ENCODE peak calls at places on chromosomes 5 and 9, in eight cellular contexts. One of them, this sample, is unnamed. For H3K36me3 and H3K27me3, the result is how much of the 10 kb centered on the place peaks cover.

GRCh38 chr5:112411903-112412302 is 7.2 kb downstream of the EPB41L4A start:
- DNase-seq in tibial artery: no peak
- DNase-seq in heart left ventricle: no peak
- DNase-seq in cardiac muscle cell: no peak
- DNase-seq in GM23338: no peak
- DNase-seq in brain microvascular endothelial cell: no peak
- DNase-seq in ovary: no peak
- DNase-seq in neuronal stem cell: no peak
- DNase-seq in this sample: no peak

GRCh38 chr5:66932446-66932845 is 264.2 kb downstream of the CD180 start:
- DNase-seq in tibial artery: no peak
- DNase-seq in heart left ventricle: no peak
- DNase-seq in GM23338: no peak
- DNase-seq in brain microvascular endothelial cell: no peak
- DNase-seq in ovary: no peak
- DNase-seq in neuronal stem cell: no peak
- DNase-seq in cardiac muscle cell: peak
- DNase-seq in this sample: no peak

GRCh38 chr9:129111762-129112151 is 542 bp downstream of the PTPA start:
- DNase-seq in ovary: peak
- DNase-seq in brain microvascular endothelial cell: peak
- DNase-seq in cardiac muscle cell: peak
- DNase-seq in tibial artery: no peak
- DNase-seq in heart left ventricle: no peak
- DNase-seq in GM23338: peak
- DNase-seq in neuronal stem cell: no peak
- DNase-seq in this sample: peak

GRCh38 chr5:151288180-151288579 is 15.4 kb downstream of the SLC36A3 start:
- DNase-seq in neuronal stem cell: no peak
- DNase-seq in heart left ventricle: no peak
- DNase-seq in tibial artery: no peak
- DNase-seq in cardiac muscle cell: no peak
- DNase-seq in GM23338: peak
- DNase-seq in ovary: no peak
- DNase-seq in brain microvascular endothelial cell: no peak
- DNase-seq in this sample: no peak

GRCh38 chr5:120252839-120253238 is 211.3 kb upstream of the PRR16 start:
- DNase-seq in tibial artery: no peak
- DNase-seq in neuronal stem cell: no peak
- DNase-seq in ovary: peak
- DNase-seq in brain microvascular endothelial cell: peak
- DNase-seq in GM23338: no peak
- DNase-seq in cardiac muscle cell: peak
- DNase-seq in heart left ventricle: no peak
- DNase-seq in this sample: peak

GRCh38 chr5:14145356-14146334 is 2.5 kb downstream of the TRIO start:
- DNase-seq in ovary: no peak
- DNase-seq in brain microvascular endothelial cell: no peak
- DNase-seq in cardiac muscle cell: no peak
- DNase-seq in tibial artery: no peak
- DNase-seq in GM23338: no peak
- DNase-seq in heart left ventricle: no peak
- DNase-seq in neuronal stem cell: no peak
- DNase-seq in this sample: peak

GRCh38 chr5:122259995-122260394 is 52.0 kb upstream of the SNCAIP start:
- DNase-seq in ovary: peak
- DNase-seq in GM23338: no peak
- DNase-seq in brain microvascular endothelial cell: peak
- DNase-seq in cardiac muscle cell: peak
- DNase-seq in heart left ventricle: no peak
- DNase-seq in tibial artery: no peak
- DNase-seq in neuronal stem cell: no peak
- DNase-seq in this sample: peak

GRCh38 chr5:55700745-55701144 is 11.4 kb downstream of the SLC38A9 start:
- DNase-seq in heart left ventricle: no peak
- DNase-seq in tibial artery: no peak
- DNase-seq in ovary: no peak
- DNase-seq in cardiac muscle cell: no peak
- DNase-seq in brain microvascular endothelial cell: no peak
- DNase-seq in GM23338: no peak
- DNase-seq in neuronal stem cell: no peak
- DNase-seq in this sample: no peak

GRCh38 chr5:87327998-87328397 is 60.3 kb downstream of the RASA1 start:
- DNase-seq in GM23338: no peak
- DNase-seq in neuronal stem cell: no peak
- DNase-seq in cardiac muscle cell: no peak
- DNase-seq in heart left ventricle: no peak
- DNase-seq in tibial artery: no peak
- DNase-seq in brain microvascular endothelial cell: no peak
- DNase-seq in ovary: no peak
- DNase-seq in this sample: no peak

GRCh38 chr5:5416733-5417132 is 5.7 kb upstream of the ICE1 start:
- DNase-seq in heart left ventricle: no peak
- DNase-seq in tibial artery: no peak
- DNase-seq in cardiac muscle cell: no peak
- DNase-seq in ovary: no peak
- DNase-seq in neuronal stem cell: no peak
- DNase-seq in brain microvascular endothelial cell: no peak
- DNase-seq in GM23338: no peak
- DNase-seq in this sample: no peak

GRCh38 chr5:5419291-5420210 is 2.9 kb upstream of the ICE1 start:
- DNase-seq in heart left ventricle: no peak
- DNase-seq in cardiac muscle cell: peak
- DNase-seq in neuronal stem cell: peak
- DNase-seq in ovary: peak
- DNase-seq in brain microvascular endothelial cell: peak
- DNase-seq in tibial artery: no peak
- DNase-seq in GM23338: peak
- DNase-seq in this sample: peak

GRCh38 chr5:5420251-5420650 is 2.2 kb upstream of the ICE1 start:
- DNase-seq in ovary: no peak
- DNase-seq in tibial artery: no peak
- DNase-seq in cardiac muscle cell: no peak
- DNase-seq in GM23338: no peak
- DNase-seq in brain microvascular endothelial cell: no peak
- DNase-seq in heart left ventricle: no peak
- DNase-seq in neuronal stem cell: no peak
- DNase-seq in this sample: no peak

GRCh38 chr5:5418006-5418405 is 4.5 kb upstream of the ICE1 start:
- DNase-seq in ovary: no peak
- DNase-seq in tibial artery: no peak
- DNase-seq in neuronal stem cell: no peak
- DNase-seq in brain microvascular endothelial cell: no peak
- DNase-seq in heart left ventricle: no peak
- DNase-seq in cardiac muscle cell: no peak
- DNase-seq in GM23338: no peak
- DNase-seq in this sample: no peak

DNA sequence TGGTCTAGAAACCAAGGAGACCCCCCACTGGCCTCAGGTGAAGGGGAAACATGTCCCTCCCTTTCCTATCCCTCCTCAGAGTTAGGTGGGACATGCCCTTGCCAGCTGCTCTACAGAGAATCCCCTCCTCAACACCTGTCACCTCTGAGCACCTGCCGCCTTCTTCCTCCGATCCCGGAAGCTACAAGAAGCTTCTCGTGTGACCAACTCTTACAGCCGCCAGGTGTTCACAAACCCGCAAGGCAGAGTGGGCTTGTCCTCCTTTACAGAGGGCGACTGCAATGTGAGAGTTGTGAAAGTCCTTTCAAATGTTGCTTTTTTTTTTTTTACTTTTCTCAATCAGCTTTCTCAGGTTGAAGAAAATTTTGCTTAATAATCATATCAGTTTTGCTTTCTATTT is 3.7 kb upstream of the ICE1 start:
- DNase-seq in neuronal stem cell: no peak
- DNase-seq in brain microvascular endothelial cell: no peak
- DNase-seq in tibial artery: no peak
- DNase-seq in ovary: no peak
- DNase-seq in cardiac muscle cell: no peak
- DNase-seq in heart left ventricle: no peak
- DNase-seq in GM23338: peak
- DNase-seq in this sample: no peak
- H3K4me3 ChIP-seq in neuronal stem cell: no peak
- H3K4me3 ChIP-seq in brain microvascular endothelial cell: no peak
- H3K4me3 ChIP-seq in tibial artery: no peak
- H3K4me3 ChIP-seq in ovary: no peak
- H3K4me3 ChIP-seq in cardiac muscle cell: no peak
- H3K4me3 ChIP-seq in heart left ventricle: no peak
- H3K4me3 ChIP-seq in GM23338: no peak
- H3K4me3 ChIP-seq in this sample: no peak

GRCh38 chr9:89354471-89354870 is 36.2 kb downstream of the SECISBP2 start:
- DNase-seq in GM23338: no peak
- DNase-seq in neuronal stem cell: no peak
- DNase-seq in ovary: no peak
- DNase-seq in cardiac muscle cell: no peak
- DNase-seq in brain microvascular endothelial cell: no peak
- DNase-seq in tibial artery: no peak
- DNase-seq in heart left ventricle: no peak
- DNase-seq in this sample: no peak

GRCh38 chr9:89359018-89359417 is 40.7 kb downstream of the SECISBP2 start:
- DNase-seq in brain microvascular endothelial cell: no peak
- DNase-seq in cardiac muscle cell: no peak
- DNase-seq in GM23338: no peak
- DNase-seq in neuronal stem cell: no peak
- DNase-seq in heart left ventricle: no peak
- DNase-seq in tibial artery: peak
- DNase-seq in ovary: no peak
- DNase-seq in this sample: no peak

GRCh38 chr9:89357331-89358197 is 39.3 kb downstream of the SECISBP2 start:
- DNase-seq in heart left ventricle: no peak
- DNase-seq in cardiac muscle cell: no peak
- DNase-seq in brain microvascular endothelial cell: no peak
- DNase-seq in GM23338: no peak
- DNase-seq in ovary: no peak
- DNase-seq in tibial artery: no peak
- DNase-seq in neuronal stem cell: no peak
- DNase-seq in this sample: no peak

GRCh38 chr9:89358376-89358775 is 40.1 kb downstream of the SECISBP2 start:
- DNase-seq in brain microvascular endothelial cell: no peak
- DNase-seq in heart left ventricle: no peak
- DNase-seq in ovary: no peak
- DNase-seq in GM23338: no peak
- DNase-seq in cardiac muscle cell: no peak
- DNase-seq in tibial artery: no peak
- DNase-seq in neuronal stem cell: no peak
- DNase-seq in this sample: no peak

DNA sequence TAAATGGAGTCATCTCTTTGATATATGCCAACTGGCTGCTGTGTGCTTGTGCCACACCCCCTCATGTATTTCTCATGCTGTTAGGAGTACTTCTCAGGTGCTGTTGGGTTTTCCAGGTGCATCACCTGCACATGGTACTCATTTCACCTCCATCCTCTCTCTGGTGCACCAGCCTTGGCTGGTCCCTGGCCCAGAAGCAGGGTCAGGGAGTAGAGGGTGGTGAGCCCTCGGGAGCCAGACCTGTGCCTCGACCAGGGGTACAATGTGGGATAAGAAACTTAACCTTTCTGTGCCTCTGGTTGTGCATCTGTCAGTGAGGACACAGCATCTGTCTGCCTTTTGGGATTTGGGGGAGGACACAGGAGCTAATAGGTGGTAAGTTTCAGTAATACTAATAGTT is 38.5 kb downstream of the SECISBP2 start:
- DNase-seq in brain microvascular endothelial cell: no peak
- DNase-seq in neuronal stem cell: no peak
- DNase-seq in GM23338: no peak
- DNase-seq in tibial artery: no peak
- DNase-seq in cardiac muscle cell: no peak
- DNase-seq in heart left ventricle: no peak
- DNase-seq in ovary: no peak
- DNase-seq in this sample: no peak
- H3K36me3 ChIP-seq in brain microvascular endothelial cell: half or more
- H3K36me3 ChIP-seq in neuronal stem cell: half or more
- H3K36me3 ChIP-seq in GM23338: half or more
- H3K36me3 ChIP-seq in tibial artery: half or more
- H3K36me3 ChIP-seq in cardiac muscle cell: under half
- H3K36me3 ChIP-seq in heart left ventricle: under half
- H3K36me3 ChIP-seq in ovary: under half
- H3K36me3 ChIP-seq in this sample: under half

DNA sequence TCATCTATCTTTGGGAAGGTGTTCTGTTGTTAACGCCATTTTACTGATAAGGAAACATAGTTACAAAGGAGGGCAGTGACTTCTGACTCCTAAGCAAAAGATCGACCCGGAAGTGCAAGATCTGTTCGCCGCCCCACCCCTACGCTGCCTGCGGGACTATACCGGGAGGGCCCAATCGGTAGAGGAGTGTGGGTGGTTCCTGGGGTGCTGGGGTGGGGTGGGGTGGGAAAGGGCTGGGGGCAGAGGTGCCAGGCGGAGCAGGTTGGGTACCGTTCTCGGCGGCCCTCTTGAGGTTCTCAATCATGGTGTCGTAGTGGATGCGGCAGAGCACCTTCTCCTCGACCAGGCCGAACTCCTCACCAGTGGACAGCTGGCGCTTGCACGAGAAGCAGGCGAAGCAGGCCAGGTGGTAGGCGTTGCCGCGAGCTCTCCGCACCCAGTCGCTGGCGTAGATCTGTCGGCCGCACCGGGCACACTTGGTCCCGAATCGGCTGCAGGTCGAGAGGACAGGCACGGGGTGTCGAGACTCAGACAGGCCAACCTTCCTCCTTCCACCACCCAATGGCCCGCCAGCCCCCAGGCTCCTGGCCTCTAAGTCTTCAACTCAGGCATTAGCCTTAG is 11.8 kb downstream of the LHX6 start:
- DNase-seq in tibial artery: no peak
- DNase-seq in cardiac muscle cell: no peak
- DNase-seq in neuronal stem cell: no peak
- DNase-seq in brain microvascular endothelial cell: no peak
- DNase-seq in GM23338: peak
- DNase-seq in heart left ventricle: no peak
- DNase-seq in ovary: no peak
- DNase-seq in this sample: no peak
- H3K27me3 ChIP-seq in tibial artery: under half
- H3K27me3 ChIP-seq in cardiac muscle cell: half or more
- H3K27me3 ChIP-seq in neuronal stem cell: half or more
- H3K27me3 ChIP-seq in brain microvascular endothelial cell: half or more
- H3K27me3 ChIP-seq in GM23338: half or more
- H3K27me3 ChIP-seq in heart left ventricle: half or more
- H3K27me3 ChIP-seq in ovary: under half
- H3K27me3 ChIP-seq in this sample: under half

DNA sequence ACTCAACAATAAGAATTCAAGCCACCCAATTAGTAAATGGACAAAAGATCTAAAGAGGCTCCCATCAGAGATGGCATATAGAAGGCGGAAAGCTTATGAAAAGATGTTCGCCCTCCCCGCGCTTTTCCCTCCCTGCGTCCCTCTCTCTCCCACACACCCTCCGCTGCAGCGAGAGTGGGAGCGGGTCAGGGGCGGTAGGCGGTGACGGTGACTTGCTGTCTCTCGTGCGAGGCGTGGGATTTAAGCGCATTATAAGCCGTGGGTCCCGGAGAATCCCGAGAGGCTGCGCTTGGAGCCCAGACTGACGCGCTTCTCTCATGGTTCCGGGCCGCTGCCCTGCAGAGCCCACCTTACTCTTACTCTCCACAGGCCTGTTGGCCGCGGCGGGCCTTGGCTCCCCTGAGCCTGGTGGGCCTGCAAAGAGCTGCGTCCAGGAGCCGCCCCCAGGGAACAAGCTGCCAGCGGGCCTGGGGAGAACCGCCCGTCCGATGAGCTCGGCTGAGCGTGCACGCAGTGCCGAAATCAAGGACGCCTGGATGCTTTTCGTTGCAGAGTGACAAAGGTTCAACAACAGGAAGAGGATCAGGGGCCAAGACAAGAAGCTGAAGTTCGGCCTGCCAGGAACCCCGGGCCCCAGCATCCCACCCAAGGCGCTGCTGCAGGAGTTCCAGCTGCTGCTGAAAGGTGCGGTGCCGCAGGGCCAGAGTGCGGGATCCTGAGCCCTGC is 42.6 kb upstream of the BICD2 start:
- DNase-seq in tibial artery: no peak
- DNase-seq in neuronal stem cell: no peak
- DNase-seq in heart left ventricle: no peak
- DNase-seq in brain microvascular endothelial cell: no peak
- DNase-seq in ovary: no peak
- DNase-seq in cardiac muscle cell: no peak
- DNase-seq in GM23338: no peak
- DNase-seq in this sample: no peak
- H3K4me3 ChIP-seq in tibial artery: no peak
- H3K4me3 ChIP-seq in neuronal stem cell: peak
- H3K4me3 ChIP-seq in heart left ventricle: no peak
- H3K4me3 ChIP-seq in brain microvascular endothelial cell: no peak
- H3K4me3 ChIP-seq in ovary: no peak
- H3K4me3 ChIP-seq in cardiac muscle cell: no peak
- H3K4me3 ChIP-seq in GM23338: peak
- H3K4me3 ChIP-seq in this sample: no peak

This sample was measured in MG63.